ENCODE peak calls at places on chromosomes 16 and 17, in five cellular contexts. S is cardiac muscle cell, C is lower lobe of right lung, J is thoracic aorta, V is kidney. M is an unnamed sample.

GRCh38 chr17:44878627-44879221 is 20.5 kb downstream of the EFTUD2 start:
- DNase-seq in S (peak; percentile 59), C (no peak), J (no peak), V (no peak), M (no peak)

GRCh38 chr17:50533720-50534148 is 1.2 kb downstream of the EPN3 start:
- DNase-seq in S (peak; percentile 54), C (peak; percentile 58), J (no peak), V (peak; percentile 86), M (peak; percentile 95)

GRCh38 chr17:59842901-59843652 is 49.7 kb downstream of the TUBD1 start:
- DNase-seq in S (no peak), C (peak; percentile 56), J (no peak), V (peak; percentile 80), M (peak; percentile 36)

GRCh38 chr16:24409045-24409444 is 130.3 kb upstream of the RBBP6 start:
- DNase-seq in S (peak; percentile 3), C (no peak), J (no peak), V (no peak), M (no peak)

GRCh38 chr16:48201515-48202201 is 42.4 kb upstream of the LONP2 start:
- DNase-seq in S (no peak), C (no peak), J (no peak), V (no peak), M (no peak)

GRCh38 chr17:73156166-73156840 is 8.5 kb upstream of the SSTR2 start:
- DNase-seq in S (peak; percentile 85), C (peak; percentile 75), J (no peak), V (peak; percentile 84), M (peak; percentile 72)

GRCh38 chr17:74457146-74457819 is 9.2 kb upstream of the CD300A start:
- DNase-seq in S (peak; percentile 85), C (peak; percentile 86), J (peak; percentile 30), V (no peak), M (peak; percentile 94)

GRCh38 chr17:8488931-8489330 is 53.2 kb downstream of the NDEL1 start:
- DNase-seq in S (no peak), C (no peak), J (peak; percentile 70), V (no peak), M (peak; percentile 61)

GRCh38 chr17:50945779-50946222 is 79.6 kb upstream of the TOB1 start:
- DNase-seq in S (no peak), C (no peak), J (no peak), V (no peak), M (peak; percentile 35)

GRCh38 chr16:51365715-51366114 is 214.6 kb upstream of the SALL1 start:
- DNase-seq in S (no peak), C (no peak), J (no peak), V (no peak), M (no peak)

GRCh38 chr17:40535438-40535837 is 29.8 kb downstream of the CCR7 start:
- DNase-seq in S (no peak), C (no peak), J (no peak), V (no peak), M (no peak)
- H3K4me1 ChIP-seq in S (peaks cover 38% of the 10 kb centered on the region), C (peaks cover 84% of the 10 kb centered on the region), J (no peaks in the 10 kb centered on the region), V (peaks cover 32% of the 10 kb centered on the region), M (peaks cover 27% of the 10 kb centered on the region)

DNA sequence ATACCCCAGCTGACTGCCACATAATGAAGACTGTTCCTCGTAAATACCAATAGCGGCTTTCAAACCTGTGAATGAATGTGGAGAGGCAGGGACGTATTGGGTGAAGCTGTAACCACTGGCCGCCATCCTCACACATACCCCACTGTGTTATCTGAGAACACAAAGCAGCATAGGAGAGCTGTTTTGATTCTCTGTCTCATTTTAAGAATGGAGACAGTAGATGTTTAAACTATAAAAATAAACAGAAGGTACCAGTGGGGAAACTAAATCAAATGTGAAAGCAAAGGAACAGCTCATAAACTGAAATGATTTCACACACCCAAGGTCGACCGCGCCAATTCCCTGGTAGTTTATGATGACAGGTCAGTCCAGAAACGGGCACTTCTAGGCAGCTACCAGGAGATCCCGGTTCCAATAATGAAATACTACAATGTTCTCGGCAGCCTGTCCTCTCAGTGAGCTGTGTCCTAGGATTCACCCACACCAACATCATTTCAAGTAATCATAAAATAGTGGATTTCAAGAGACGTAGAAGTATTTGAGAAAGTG is 109.7 kb downstream of the ADCY9 start:
- DNase-seq in S (no peak), C (peak; percentile 16), J (no peak), V (peak; percentile 10), M (peak; percentile 14)
- H3K4me1 ChIP-seq in S (peaks cover 5% of the 10 kb centered on the region), C (peaks cover 6% of the 10 kb centered on the region), J (no peaks in the 10 kb centered on the region), V (peaks cover 10% of the 10 kb centered on the region), M (no peaks in the 10 kb centered on the region)

DNA sequence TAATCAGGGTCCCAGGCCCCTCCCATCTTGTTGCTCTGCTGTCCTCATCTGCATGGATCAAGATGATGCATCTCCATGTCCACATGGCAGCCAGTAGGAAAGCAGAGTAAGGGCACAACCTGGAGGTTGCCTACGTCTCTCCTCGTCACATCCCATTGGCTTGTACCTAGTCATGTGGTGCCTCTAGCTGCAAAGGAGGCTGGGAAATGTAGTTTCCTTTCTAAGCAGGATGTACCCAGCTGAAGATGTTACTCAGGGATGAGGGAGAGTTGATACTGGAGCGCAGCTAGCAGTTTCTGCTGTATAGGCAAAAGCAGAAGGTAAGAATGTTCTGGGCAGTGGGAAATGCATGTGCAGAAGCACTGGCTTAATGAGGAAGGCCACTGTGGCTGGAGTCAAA is 20.8 kb downstream of the ABCC1 start:
- DNase-seq in S (no peak), C (no peak), J (no peak), V (no peak), M (no peak)
- H3K4me1 ChIP-seq in S (no peaks in the 10 kb centered on the region), C (peaks cover 37% of the 10 kb centered on the region), J (peaks cover 43% of the 10 kb centered on the region), V (no peaks in the 10 kb centered on the region), M (peaks cover 19% of the 10 kb centered on the region)

GRCh38 chr17:17033466-17033865 is 8.8 kb upstream of the MPRIP start:
- DNase-seq in S (no peak), C (no peak), J (no peak), V (no peak), M (no peak)

GRCh38 chr17:17034028-17034427 is 8.2 kb upstream of the MPRIP start:
- DNase-seq in S (no peak), C (no peak), J (no peak), V (no peak), M (no peak)

GRCh38 chr17:17035920-17036319 is 6.3 kb upstream of the MPRIP start:
- DNase-seq in S (no peak), C (no peak), J (no peak), V (peak; percentile 29), M (peak; percentile 41)

GRCh38 chr17:17035490-17035889 is 6.8 kb upstream of the MPRIP start:
- DNase-seq in S (no peak), C (no peak), J (no peak), V (peak; percentile 52), M (peak; percentile 20)

DNA sequence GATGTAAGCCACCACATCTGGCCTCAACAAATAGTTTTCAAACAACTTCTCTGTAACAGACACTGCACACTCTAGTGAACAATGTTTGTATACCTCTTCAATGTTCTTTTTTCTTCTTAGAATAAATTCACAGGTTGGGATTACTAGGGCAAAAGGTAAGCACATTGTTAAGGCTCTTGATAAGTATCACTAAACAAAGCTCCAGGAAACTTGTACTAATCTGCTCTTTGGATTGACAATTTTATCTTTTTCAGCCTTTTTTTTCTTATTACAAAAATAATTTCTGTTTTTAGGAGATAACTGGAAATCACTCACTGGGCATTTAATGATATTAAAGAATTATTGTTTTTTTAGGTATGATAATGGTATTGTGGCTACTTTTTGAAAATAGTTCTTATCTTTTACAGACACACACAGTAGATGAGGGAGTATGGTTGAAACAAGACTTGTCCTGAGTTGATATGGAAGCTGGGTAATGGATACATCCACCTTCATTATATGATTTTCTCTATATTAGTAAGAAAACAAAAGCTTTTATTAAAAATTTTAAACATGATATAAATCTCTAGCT is 7.7 kb upstream of the MPRIP start:
- DNase-seq in S (no peak), C (no peak), J (no peak), V (no peak), M (no peak)
- H3K4me1 ChIP-seq in S (peaks cover 6% of the 10 kb centered on the region), C (peaks cover 29% of the 10 kb centered on the region), J (peaks cover 24% of the 10 kb centered on the region), V (peaks cover 9% of the 10 kb centered on the region), M (peaks cover 9% of the 10 kb centered on the region)

GRCh38 chr16:85357924-85358505 is 245.7 kb upstream of the CIBAR2 start:
- DNase-seq in S (no peak), C (no peak), J (no peak), V (no peak), M (no peak)

GRCh38 chr16:85357323-85357722 is 245.1 kb upstream of the CIBAR2 start:
- DNase-seq in S (no peak), C (no peak), J (no peak), V (no peak), M (no peak)

GRCh38 chr16:85358704-85359146 is 246.5 kb upstream of the CIBAR2 start:
- DNase-seq in S (no peak), C (no peak), J (no peak), V (no peak), M (no peak)

GRCh38 chr16:85360323-85361277 is 248.3 kb upstream of the CIBAR2 start:
- DNase-seq in S (no peak), C (peak; percentile 68), J (no peak), V (no peak), M (peak; percentile 53)

DNA sequence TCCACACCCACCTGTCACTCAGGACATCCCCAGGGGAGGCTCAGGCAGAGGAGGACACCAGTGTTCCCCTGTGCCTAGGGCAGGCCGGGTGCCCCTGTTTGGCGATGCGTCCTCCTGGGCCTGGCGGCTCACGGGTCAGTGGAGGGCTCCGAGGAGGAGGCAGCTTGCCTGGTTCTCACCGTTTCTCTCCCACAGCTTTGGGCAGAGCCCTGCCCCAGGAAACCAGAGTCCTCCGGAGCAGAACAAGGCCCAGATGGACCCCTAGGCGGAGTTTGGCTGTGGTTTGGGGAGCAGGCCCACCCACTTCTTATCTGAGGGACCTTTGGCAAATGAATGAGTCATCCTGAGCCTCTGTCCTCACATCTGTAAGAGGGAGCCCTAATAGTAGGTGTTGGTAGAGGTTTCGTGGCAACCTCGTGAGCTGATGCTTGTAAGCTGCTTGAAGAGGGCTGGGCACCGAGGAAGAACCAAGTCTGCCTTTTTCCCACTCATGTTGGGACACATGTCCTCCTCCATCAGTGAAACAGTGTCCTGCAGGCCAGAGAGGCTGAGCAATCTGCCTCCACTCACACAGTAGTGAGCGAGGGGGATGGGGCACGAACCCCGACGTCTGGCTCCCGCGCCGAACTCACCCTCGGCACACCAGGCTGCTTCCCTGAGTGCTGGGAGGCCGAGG is 247.0 kb upstream of the CIBAR2 start:
- DNase-seq in S (no peak), C (no peak), J (no peak), V (no peak), M (peak; percentile 61)
- H3K4me1 ChIP-seq in S (peaks cover 7% of the 10 kb centered on the region), C (peaks cover 18% of the 10 kb centered on the region), J (no peaks in the 10 kb centered on the region), V (no peaks in the 10 kb centered on the region), M (no peaks in the 10 kb centered on the region)